ENCODE peak calls at places on chromosome 11, in eight cellular contexts. One of them, this sample, is unnamed.

GRCh38 chr11:112024178-112024777 is 930 bp upstream of the DLAT start:
- DNase-seq in fibroblast of mammary gland: peak
- DNase-seq in GM04504: no peak
- DNase-seq in activated CD4-positive, alpha-beta T cell treated with anti-CD3 and anti-CD28 coated beads, Interleukin-2, amount 50 U/mL, for 48 hours: no peak
- DNase-seq in stimulated activated CD8-positive, alpha-beta memory T cell treated with anti-CD3 and anti-CD28 coated beads, Interleukin-15, amount 100 ng/mL, for 24 hours: no peak
- DNase-seq in HTR-8/SVneo: no peak
- DNase-seq in CD8-positive, alpha-beta T cell: no peak
- DNase-seq in colonic mucosa: no peak
- DNase-seq in this sample: no peak

GRCh38 chr11:47349521-47350095 is 2.9 kb downstream of the MYBPC3 start:
- DNase-seq in HTR-8/SVneo: no peak
- DNase-seq in stimulated activated CD8-positive, alpha-beta memory T cell treated with anti-CD3 and anti-CD28 coated beads, Interleukin-15, amount 100 ng/mL, for 24 hours: no peak
- DNase-seq in CD8-positive, alpha-beta T cell: no peak
- DNase-seq in GM04504: no peak
- DNase-seq in colonic mucosa: no peak
- DNase-seq in fibroblast of mammary gland: no peak
- DNase-seq in activated CD4-positive, alpha-beta T cell treated with anti-CD3 and anti-CD28 coated beads, Interleukin-2, amount 50 U/mL, for 48 hours: no peak
- DNase-seq in this sample: no peak

GRCh38 chr11:122791836-122792235 is 46.5 kb upstream of the CRTAM start:
- DNase-seq in colonic mucosa: no peak
- DNase-seq in fibroblast of mammary gland: peak
- DNase-seq in GM04504: no peak
- DNase-seq in stimulated activated CD8-positive, alpha-beta memory T cell treated with anti-CD3 and anti-CD28 coated beads, Interleukin-15, amount 100 ng/mL, for 24 hours: no peak
- DNase-seq in HTR-8/SVneo: no peak
- DNase-seq in activated CD4-positive, alpha-beta T cell treated with anti-CD3 and anti-CD28 coated beads, Interleukin-2, amount 50 U/mL, for 48 hours: no peak
- DNase-seq in CD8-positive, alpha-beta T cell: no peak
- DNase-seq in this sample: no peak

GRCh38 chr11:92714111-92714510 is 255.3 kb upstream of the MTNR1B start:
- DNase-seq in activated CD4-positive, alpha-beta T cell treated with anti-CD3 and anti-CD28 coated beads, Interleukin-2, amount 50 U/mL, for 48 hours: no peak
- DNase-seq in fibroblast of mammary gland: no peak
- DNase-seq in GM04504: no peak
- DNase-seq in colonic mucosa: no peak
- DNase-seq in HTR-8/SVneo: no peak
- DNase-seq in CD8-positive, alpha-beta T cell: no peak
- DNase-seq in stimulated activated CD8-positive, alpha-beta memory T cell treated with anti-CD3 and anti-CD28 coated beads, Interleukin-15, amount 100 ng/mL, for 24 hours: no peak
- DNase-seq in this sample: no peak

GRCh38 chr11:31922450-31922849 is 111.3 kb upstream of the PAX6 start:
- DNase-seq in activated CD4-positive, alpha-beta T cell treated with anti-CD3 and anti-CD28 coated beads, Interleukin-2, amount 50 U/mL, for 48 hours: no peak
- DNase-seq in HTR-8/SVneo: no peak
- DNase-seq in GM04504: no peak
- DNase-seq in colonic mucosa: no peak
- DNase-seq in CD8-positive, alpha-beta T cell: no peak
- DNase-seq in fibroblast of mammary gland: no peak
- DNase-seq in stimulated activated CD8-positive, alpha-beta memory T cell treated with anti-CD3 and anti-CD28 coated beads, Interleukin-15, amount 100 ng/mL, for 24 hours: no peak
- DNase-seq in this sample: no peak

GRCh38 chr11:66889974-66890373 is 33.1 kb downstream of the LRFN4 start:
- DNase-seq in fibroblast of mammary gland: no peak
- DNase-seq in colonic mucosa: no peak
- DNase-seq in stimulated activated CD8-positive, alpha-beta memory T cell treated with anti-CD3 and anti-CD28 coated beads, Interleukin-15, amount 100 ng/mL, for 24 hours: no peak
- DNase-seq in GM04504: no peak
- DNase-seq in HTR-8/SVneo: no peak
- DNase-seq in activated CD4-positive, alpha-beta T cell treated with anti-CD3 and anti-CD28 coated beads, Interleukin-2, amount 50 U/mL, for 48 hours: no peak
- DNase-seq in CD8-positive, alpha-beta T cell: no peak
- DNase-seq in this sample: peak

GRCh38 chr11:122714484-122714883 is 59.0 kb downstream of the UBASH3B start:
- DNase-seq in stimulated activated CD8-positive, alpha-beta memory T cell treated with anti-CD3 and anti-CD28 coated beads, Interleukin-15, amount 100 ng/mL, for 24 hours: no peak
- DNase-seq in HTR-8/SVneo: no peak
- DNase-seq in CD8-positive, alpha-beta T cell: no peak
- DNase-seq in fibroblast of mammary gland: no peak
- DNase-seq in activated CD4-positive, alpha-beta T cell treated with anti-CD3 and anti-CD28 coated beads, Interleukin-2, amount 50 U/mL, for 48 hours: no peak
- DNase-seq in GM04504: no peak
- DNase-seq in colonic mucosa: no peak
- DNase-seq in this sample: no peak

GRCh38 chr11:46694095-46694494 is 6.3 kb downstream of the ARHGAP1 start:
- DNase-seq in stimulated activated CD8-positive, alpha-beta memory T cell treated with anti-CD3 and anti-CD28 coated beads, Interleukin-15, amount 100 ng/mL, for 24 hours: no peak
- DNase-seq in HTR-8/SVneo: no peak
- DNase-seq in CD8-positive, alpha-beta T cell: no peak
- DNase-seq in colonic mucosa: no peak
- DNase-seq in activated CD4-positive, alpha-beta T cell treated with anti-CD3 and anti-CD28 coated beads, Interleukin-2, amount 50 U/mL, for 48 hours: no peak
- DNase-seq in GM04504: no peak
- DNase-seq in fibroblast of mammary gland: no peak
- DNase-seq in this sample: no peak

GRCh38 chr11:45383229-45383628 is 97.1 kb upstream of the SYT13 start:
- DNase-seq in stimulated activated CD8-positive, alpha-beta memory T cell treated with anti-CD3 and anti-CD28 coated beads, Interleukin-15, amount 100 ng/mL, for 24 hours: no peak
- DNase-seq in GM04504: no peak
- DNase-seq in colonic mucosa: no peak
- DNase-seq in HTR-8/SVneo: peak
- DNase-seq in CD8-positive, alpha-beta T cell: no peak
- DNase-seq in fibroblast of mammary gland: peak
- DNase-seq in activated CD4-positive, alpha-beta T cell treated with anti-CD3 and anti-CD28 coated beads, Interleukin-2, amount 50 U/mL, for 48 hours: peak
- DNase-seq in this sample: peak

GRCh38 chr11:12157241-12157661 is 46.9 kb downstream of the MICAL2 start:
- DNase-seq in fibroblast of mammary gland: peak
- DNase-seq in colonic mucosa: no peak
- DNase-seq in CD8-positive, alpha-beta T cell: no peak
- DNase-seq in GM04504: peak
- DNase-seq in HTR-8/SVneo: no peak
- DNase-seq in stimulated activated CD8-positive, alpha-beta memory T cell treated with anti-CD3 and anti-CD28 coated beads, Interleukin-15, amount 100 ng/mL, for 24 hours: no peak
- DNase-seq in activated CD4-positive, alpha-beta T cell treated with anti-CD3 and anti-CD28 coated beads, Interleukin-2, amount 50 U/mL, for 48 hours: no peak
- DNase-seq in this sample: peak

GRCh38 chr11:62847767-62848314 is 8.5 kb upstream of the WDR74 start:
- DNase-seq in HTR-8/SVneo: no peak
- DNase-seq in CD8-positive, alpha-beta T cell: no peak
- DNase-seq in fibroblast of mammary gland: no peak
- DNase-seq in colonic mucosa: no peak
- DNase-seq in activated CD4-positive, alpha-beta T cell treated with anti-CD3 and anti-CD28 coated beads, Interleukin-2, amount 50 U/mL, for 48 hours: no peak
- DNase-seq in GM04504: no peak
- DNase-seq in stimulated activated CD8-positive, alpha-beta memory T cell treated with anti-CD3 and anti-CD28 coated beads, Interleukin-15, amount 100 ng/mL, for 24 hours: no peak
- DNase-seq in this sample: no peak

This sample was measured in myocyte.